ENCODE peak calls at places on chromosomes 4 and X, in six cellular contexts. One of them, this sample, is unnamed.

GRCh38 chr4:156583265-156583664 is 388.3 kb downstream of the PDGFC start:
- DNase-seq in mesenchymal stem cell: no peak
- DNase-seq in neuronal stem cell: no peak
- DNase-seq in IMR-90: no peak
- DNase-seq in H1: no peak
- DNase-seq in H9: no peak
- DNase-seq in this sample: no peak

GRCh38 chr4:177427097-177427665 is 15.1 kb downstream of the AGA start:
- DNase-seq in mesenchymal stem cell: peak; percentile 26
- DNase-seq in neuronal stem cell: no peak
- DNase-seq in IMR-90: peak; percentile 75
- DNase-seq in H1: no peak
- DNase-seq in H9: no peak
- DNase-seq in this sample: peak; percentile 54

GRCh38 chrX:7067266-7067665 is 80.2 kb upstream of the STS start:
- DNase-seq in mesenchymal stem cell: no peak
- DNase-seq in neuronal stem cell: no peak
- DNase-seq in IMR-90: no peak
- DNase-seq in H1: no peak
- DNase-seq in H9: no peak
- DNase-seq in this sample: no peak

GRCh38 chr4:165740911-165741310 is 132.1 kb upstream of the TLL1 start:
- DNase-seq in mesenchymal stem cell: no peak
- DNase-seq in neuronal stem cell: no peak
- DNase-seq in IMR-90: no peak
- DNase-seq in H1: no peak
- DNase-seq in H9: no peak
- DNase-seq in this sample: no peak

GRCh38 chr4:114005569-114006442 is 26.4 kb upstream of the ARSJ start:
- DNase-seq in mesenchymal stem cell: no peak
- DNase-seq in neuronal stem cell: no peak
- DNase-seq in IMR-90: peak; percentile 82
- DNase-seq in H1: no peak
- DNase-seq in H9: no peak
- DNase-seq in this sample: no peak

GRCh38 chrX:1464282-1465131 is 11.8 kb upstream of the ASMTL start:
- DNase-seq in mesenchymal stem cell: no peak
- DNase-seq in neuronal stem cell: no peak
- DNase-seq in IMR-90: no peak
- DNase-seq in H1: no peak
- DNase-seq in H9: peak; percentile 18
- DNase-seq in this sample: no peak

GRCh38 chrX:104564921-104565703 is 887 bp upstream of the IL1RAPL2 start:
- DNase-seq in mesenchymal stem cell: no peak
- DNase-seq in neuronal stem cell: no peak
- DNase-seq in IMR-90: no peak
- DNase-seq in H1: no peak
- DNase-seq in H9: peak; percentile 28
- DNase-seq in this sample: no peak

GRCh38 chr4:126346654-126347053 is 1031.9 kb downstream of the FAT4 start:
- DNase-seq in mesenchymal stem cell: no peak
- DNase-seq in neuronal stem cell: no peak
- DNase-seq in IMR-90: no peak
- DNase-seq in H1: no peak
- DNase-seq in H9: no peak
- DNase-seq in this sample: peak; percentile 42

GRCh38 chr4:3499710-3500109 is 32.5 kb downstream of the LRPAP1 start:
- DNase-seq in mesenchymal stem cell: no peak
- DNase-seq in neuronal stem cell: no peak
- DNase-seq in IMR-90: no peak
- DNase-seq in H1: no peak
- DNase-seq in H9: no peak
- DNase-seq in this sample: no peak

GRCh38 chr4:24937176-24937575 is 24.3 kb upstream of the CCDC149 start:
- DNase-seq in mesenchymal stem cell: no peak
- DNase-seq in neuronal stem cell: no peak
- DNase-seq in IMR-90: no peak
- DNase-seq in H1: no peak
- DNase-seq in H9: no peak
- DNase-seq in this sample: no peak

GRCh38 chrX:139566981-139567380 is 36.4 kb downstream of the F9 start:
- DNase-seq in mesenchymal stem cell: no peak
- DNase-seq in neuronal stem cell: no peak
- DNase-seq in IMR-90: no peak
- DNase-seq in H1: no peak
- DNase-seq in H9: no peak
- DNase-seq in this sample: no peak

GRCh38 chrX:49878128-49878833 is 1.0 kb upstream of the USP27X start:
- DNase-seq in mesenchymal stem cell: no peak
- DNase-seq in neuronal stem cell: peak; percentile 3
- DNase-seq in IMR-90: no peak
- DNase-seq in H1: no peak
- DNase-seq in H9: no peak
- DNase-seq in this sample: no peak

GRCh38 chr4:159451006-159451405 is 348.1 kb downstream of the RAPGEF2 start:
- DNase-seq in mesenchymal stem cell: no peak
- DNase-seq in neuronal stem cell: no peak
- DNase-seq in IMR-90: peak; percentile 77
- DNase-seq in H1: no peak
- DNase-seq in H9: no peak
- DNase-seq in this sample: no peak

GRCh38 chr4:19711871-19712270 is 539.8 kb upstream of the SLIT2 start:
- DNase-seq in mesenchymal stem cell: peak; percentile 82
- DNase-seq in neuronal stem cell: no peak
- DNase-seq in IMR-90: peak; percentile 87
- DNase-seq in H1: no peak
- DNase-seq in H9: no peak
- DNase-seq in this sample: no peak

GRCh38 chr4:61400446-61400845 is 200.3 kb downstream of the ADGRL3 start:
- DNase-seq in mesenchymal stem cell: no peak
- DNase-seq in neuronal stem cell: no peak
- DNase-seq in IMR-90: no peak
- DNase-seq in H1: no peak
- DNase-seq in H9: no peak
- DNase-seq in this sample: no peak

GRCh38 chrX:69522052-69522451 is 17.9 kb downstream of the NALF2 start:
- DNase-seq in mesenchymal stem cell: no peak
- DNase-seq in neuronal stem cell: no peak
- DNase-seq in IMR-90: no peak
- DNase-seq in H1: no peak
- DNase-seq in H9: no peak
- DNase-seq in this sample: no peak

GRCh38 chr4:176784816-176785215 is 7.9 kb downstream of the VEGFC start:
- DNase-seq in mesenchymal stem cell: peak; percentile 77
- DNase-seq in neuronal stem cell: no peak
- DNase-seq in IMR-90: peak; percentile 66
- DNase-seq in H1: no peak
- DNase-seq in H9: no peak
- DNase-seq in this sample: no peak

GRCh38 chr4:48781968-48782367 is 1.9 kb upstream of the FRYL start:
- DNase-seq in mesenchymal stem cell: no peak
- DNase-seq in neuronal stem cell: no peak
- DNase-seq in IMR-90: no peak
- DNase-seq in H1: no peak
- DNase-seq in H9: no peak
- DNase-seq in this sample: no peak

GRCh38 chr4:123526511-123526910 is 129.9 kb downstream of the SPRY1 start:
- DNase-seq in mesenchymal stem cell: no peak
- DNase-seq in neuronal stem cell: no peak
- DNase-seq in IMR-90: no peak
- DNase-seq in H1: no peak
- DNase-seq in H9: no peak
- DNase-seq in this sample: no peak

GRCh38 chr4:27764526-27764837 is 903.8 kb downstream of the STIM2 start:
- DNase-seq in mesenchymal stem cell: no peak
- DNase-seq in neuronal stem cell: no peak
- DNase-seq in IMR-90: no peak
- DNase-seq in H1: no peak
- DNase-seq in H9: no peak
- DNase-seq in this sample: no peak

GRCh38 chr4:4856071-4857000 is 3.1 kb upstream of the MSX1 start:
- DNase-seq in mesenchymal stem cell: peak; percentile 37
- DNase-seq in neuronal stem cell: no peak
- DNase-seq in IMR-90: no peak
- DNase-seq in H1: no peak
- DNase-seq in H9: no peak
- DNase-seq in this sample: no peak

GRCh38 chr4:10647811-10648210 is 36.8 kb downstream of the CLNK start:
- DNase-seq in mesenchymal stem cell: peak; percentile 24
- DNase-seq in neuronal stem cell: no peak
- DNase-seq in IMR-90: peak; percentile 47
- DNase-seq in H1: no peak
- DNase-seq in H9: no peak
- DNase-seq in this sample: no peak

GRCh38 chr4:169071781-169072180 is 61.7 kb upstream of the CBR4 start:
- DNase-seq in mesenchymal stem cell: no peak
- DNase-seq in neuronal stem cell: no peak
- DNase-seq in IMR-90: peak; percentile 20
- DNase-seq in H1: no peak
- DNase-seq in H9: no peak
- DNase-seq in this sample: no peak

GRCh38 chr4:38356686-38357085 is 307.3 kb upstream of the KLF3 start:
- DNase-seq in mesenchymal stem cell: no peak
- DNase-seq in neuronal stem cell: no peak
- DNase-seq in IMR-90: no peak
- DNase-seq in H1: no peak
- DNase-seq in H9: no peak
- DNase-seq in this sample: no peak

GRCh38 chr4:110195561-110196205 is 2.7 kb downstream of the ELOVL6 start:
- DNase-seq in mesenchymal stem cell: peak; percentile 49
- DNase-seq in neuronal stem cell: no peak
- DNase-seq in IMR-90: peak; percentile 17
- DNase-seq in H1: no peak
- DNase-seq in H9: no peak
- DNase-seq in this sample: no peak
- H2AK5ac ChIP-seq in mesenchymal stem cell: no peak overlapping the region
- H2AK5ac ChIP-seq in neuronal stem cell: no peak overlapping the region
- H2AK5ac ChIP-seq in IMR-90: peak overlapping the region; percentile 2
- H2AK5ac ChIP-seq in H1: peak overlapping the region; percentile 69
- H2AK5ac ChIP-seq in H9: peak overlapping the region; percentile 44
- H2AK5ac ChIP-seq in this sample: no peak overlapping the region

DNA sequence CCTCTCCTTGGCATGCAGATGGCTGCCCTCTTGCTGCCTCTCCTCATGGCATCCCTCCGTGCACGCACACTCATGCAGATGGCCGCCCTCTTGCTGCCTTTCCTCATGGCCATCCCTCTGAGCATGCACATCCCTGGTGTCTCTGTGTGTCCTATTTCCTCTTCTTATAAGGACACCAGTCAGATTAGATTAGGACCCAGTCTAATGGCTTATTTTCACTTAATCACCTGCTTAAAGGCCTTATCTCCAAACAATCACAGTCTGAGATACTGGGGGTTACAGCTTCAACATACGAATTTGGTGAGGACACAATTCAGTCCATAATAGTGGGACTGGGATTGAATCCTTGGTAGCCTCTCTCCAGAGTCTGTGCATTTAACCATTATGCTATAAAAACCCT is 26.0 kb upstream of the TMEM150C start:
- DNase-seq in mesenchymal stem cell: no peak
- DNase-seq in neuronal stem cell: no peak
- DNase-seq in IMR-90: no peak
- DNase-seq in H1: no peak
- DNase-seq in H9: no peak
- DNase-seq in this sample: no peak
- H4K91ac ChIP-seq in mesenchymal stem cell: no peak overlapping the region
- H4K91ac ChIP-seq in neuronal stem cell: no peak overlapping the region
- H4K91ac ChIP-seq in IMR-90: no peak overlapping the region
- H4K91ac ChIP-seq in H1: no peak overlapping the region
- H4K91ac ChIP-seq in H9: no peak overlapping the region
- H4K91ac ChIP-seq in this sample: no peak overlapping the region

GRCh38 chrX:41933546-41933945 is 10.2 kb upstream of the CASK start:
- DNase-seq in mesenchymal stem cell: no peak
- DNase-seq in neuronal stem cell: no peak
- DNase-seq in IMR-90: no peak
- DNase-seq in H1: no peak
- DNase-seq in H9: no peak
- DNase-seq in this sample: no peak

GRCh38 chrX:41935827-41936226 is 12.5 kb upstream of the CASK start:
- DNase-seq in mesenchymal stem cell: no peak
- DNase-seq in neuronal stem cell: no peak
- DNase-seq in IMR-90: no peak
- DNase-seq in H1: no peak
- DNase-seq in H9: no peak
- DNase-seq in this sample: no peak

GRCh38 chrX:41932885-41933284 is 9.5 kb upstream of the CASK start:
- DNase-seq in mesenchymal stem cell: no peak
- DNase-seq in neuronal stem cell: no peak
- DNase-seq in IMR-90: no peak
- DNase-seq in H1: no peak
- DNase-seq in H9: no peak
- DNase-seq in this sample: no peak

DNA sequence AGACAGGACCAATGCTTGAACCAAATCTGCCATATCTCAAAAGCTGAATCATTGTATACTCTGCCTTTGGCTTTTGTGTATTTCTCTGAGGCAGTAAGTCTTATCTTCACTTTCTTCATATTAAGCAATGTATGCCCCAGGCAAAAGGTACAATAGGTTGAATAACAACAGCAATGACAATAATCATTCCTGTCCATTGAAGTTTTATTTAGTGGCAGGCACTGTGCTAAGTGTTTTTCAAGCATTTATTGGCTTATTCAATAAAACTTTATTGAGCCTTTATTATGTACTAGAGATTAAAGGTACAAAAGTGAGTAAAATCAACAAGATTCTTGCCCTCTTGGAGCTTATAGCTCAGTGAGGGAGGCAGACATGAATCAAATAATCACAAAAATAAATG is 8.2 kb upstream of the CASK start:
- DNase-seq in mesenchymal stem cell: no peak
- DNase-seq in neuronal stem cell: no peak
- DNase-seq in IMR-90: no peak
- DNase-seq in H1: no peak
- DNase-seq in H9: no peak
- DNase-seq in this sample: peak; percentile 81
- H2AK5ac ChIP-seq in mesenchymal stem cell: no peak overlapping the region
- H2AK5ac ChIP-seq in neuronal stem cell: no peak overlapping the region
- H2AK5ac ChIP-seq in IMR-90: no peak overlapping the region
- H2AK5ac ChIP-seq in H1: no peak overlapping the region
- H2AK5ac ChIP-seq in H9: no peak overlapping the region
- H2AK5ac ChIP-seq in this sample: no peak overlapping the region

DNA sequence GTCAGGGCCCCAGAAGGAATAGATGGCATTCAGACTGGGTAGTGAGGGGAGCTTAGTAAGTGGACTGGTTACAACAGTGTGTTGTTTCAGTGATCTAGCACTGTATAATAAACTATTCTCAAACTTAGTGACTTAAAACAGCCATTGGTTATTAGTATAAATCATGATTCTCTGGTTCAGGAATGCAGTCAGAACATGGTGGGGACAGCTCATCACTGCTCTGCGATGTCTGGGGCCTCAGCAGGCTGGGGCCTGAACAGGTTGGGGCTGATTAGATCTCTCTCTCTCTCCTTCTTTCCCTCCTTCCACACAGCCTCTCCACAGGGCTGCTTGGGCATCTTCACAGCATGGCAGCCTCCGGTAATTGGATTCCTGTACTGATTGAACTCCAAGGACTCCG is 160.4 kb downstream of the GATB start:
- DNase-seq in mesenchymal stem cell: no peak
- DNase-seq in neuronal stem cell: no peak
- DNase-seq in IMR-90: peak; percentile 20
- DNase-seq in H1: no peak
- DNase-seq in H9: no peak
- DNase-seq in this sample: peak; percentile 9
- H4K91ac ChIP-seq in mesenchymal stem cell: no peak overlapping the region
- H4K91ac ChIP-seq in neuronal stem cell: no peak overlapping the region
- H4K91ac ChIP-seq in IMR-90: no peak overlapping the region
- H4K91ac ChIP-seq in H1: no peak overlapping the region
- H4K91ac ChIP-seq in H9: no peak overlapping the region
- H4K91ac ChIP-seq in this sample: no peak overlapping the region